ENCODE peak calls at places on chromosome 15, in seven cellular contexts. W is mesenchymal stem cell, T is mesendoderm, K is neuronal stem cell, I is H9, X is IMR-90, J is H1. C is an unnamed sample.

GRCh38 chr15:69893863-69894262 is 203.9 kb downstream of the TLE3 start:
- DNase-seq in W (peak), T (peak), K (no peak), I (no peak), X (peak), J (peak), C (peak)

GRCh38 chr15:62976301-62976842 is 66.2 kb upstream of the TPM1 start:
- DNase-seq in W (peak), T (peak), K (no peak), I (no peak), X (peak), J (no peak), C (peak)

GRCh38 chr15:33068531-33068990 is 126.0 kb downstream of the FMN1 start:
- DNase-seq in W (peak), T (peak), K (no peak), I (peak), X (no peak), J (no peak), C (peak)

GRCh38 chr15:62647195-62647865 is 395.2 kb upstream of the TPM1 start:
- DNase-seq in W (peak), T (peak), K (no peak), I (no peak), X (peak), J (no peak), C (no peak)

GRCh38 chr15:51132384-51133139 is 37.9 kb upstream of the TNFAIP8L3 start:
- DNase-seq in W (peak), T (peak), K (peak), I (peak), X (peak), J (peak), C (peak)

GRCh38 chr15:69031013-69032001 is 16.8 kb downstream of the NOX5 start:
- DNase-seq in W (peak), T (peak), K (peak), I (peak), X (no peak), J (peak), C (peak)

GRCh38 chr15:71431345-71432336 is 316.4 kb downstream of the THSD4 start:
- DNase-seq in W (no peak), T (no peak), K (no peak), I (no peak), X (no peak), J (no peak), C (no peak)

GRCh38 chr15:52576692-52577091 is 7.9 kb upstream of the ARPP19 start:
- DNase-seq in W (no peak), T (no peak), K (no peak), I (no peak), X (no peak), J (no peak), C (no peak)

GRCh38 chr15:73482184-73482583 is 39.2 kb downstream of the REC114 start:
- DNase-seq in W (no peak), T (no peak), K (no peak), I (no peak), X (no peak), J (no peak), C (peak)

GRCh38 chr15:88004379-88004778 is 252.2 kb downstream of the NTRK3 start:
- DNase-seq in W (no peak), T (no peak), K (no peak), I (no peak), X (no peak), J (no peak), C (no peak)

GRCh38 chr15:70202756-70203155 is 105.0 kb upstream of the TLE3 start:
- DNase-seq in W (no peak), T (no peak), K (no peak), I (no peak), X (no peak), J (no peak), C (no peak)

GRCh38 chr15:92069308-92070244 is 216.1 kb downstream of the SLCO3A1 start:
- DNase-seq in W (peak), T (peak), K (no peak), I (no peak), X (peak), J (no peak), C (peak)

GRCh38 chr15:89784686-89784960 is 8.5 kb downstream of the MESP2 start:
- DNase-seq in W (no peak), T (no peak), K (no peak), I (no peak), X (no peak), J (no peak), C (no peak)

GRCh38 chr15:89383635-89384604 is 49.3 kb upstream of the POLG start:
- DNase-seq in W (peak), T (no peak), K (no peak), I (peak), X (peak), J (no peak), C (no peak)

GRCh38 chr15:67130673-67131601 is 65.5 kb downstream of the SMAD3 start:
- DNase-seq in W (peak), T (no peak), K (no peak), I (no peak), X (peak), J (no peak), C (peak)

GRCh38 chr15:26641144-26641543 is 131.7 kb downstream of the GABRB3 start:
- DNase-seq in W (no peak), T (no peak), K (no peak), I (no peak), X (no peak), J (no peak), C (no peak)

GRCh38 chr15:53072077-53072476 is 281.9 kb upstream of the ONECUT1 start:
- DNase-seq in W (peak), T (peak), K (peak), I (peak), X (peak), J (peak), C (peak)

GRCh38 chr15:61196156-61196555 is 32.9 kb downstream of the RORA start:
- DNase-seq in W (no peak), T (peak), K (no peak), I (no peak), X (no peak), J (no peak), C (no peak)
- H2BK5ac ChIP-seq in W (no peak), T (no peak), K (no peak), I (no peak), X (no peak), J (no peak), C (no peak)

DNA sequence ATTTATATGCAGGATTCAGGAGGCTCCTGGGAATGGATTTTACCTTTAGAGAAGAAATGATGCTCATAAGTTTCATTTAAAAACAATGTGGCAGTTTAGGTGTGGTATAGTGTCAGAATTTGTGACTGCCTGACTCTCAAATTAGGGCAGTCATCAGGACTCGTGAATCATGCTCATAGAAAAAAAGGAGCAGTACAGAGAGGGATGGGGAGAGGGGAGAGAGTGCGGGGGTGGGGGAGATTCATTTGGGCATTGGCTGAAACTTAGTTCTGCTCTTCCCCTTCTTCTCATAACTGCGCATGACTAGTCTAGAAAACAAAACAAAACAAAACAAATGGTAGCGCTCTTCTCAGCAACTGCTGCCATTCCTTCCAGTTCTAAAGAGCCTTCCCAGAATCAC is 44.3 kb downstream of the PRTG start:
- DNase-seq in W (no peak), T (no peak), K (no peak), I (no peak), X (no peak), J (no peak), C (no peak)
- H2BK5ac ChIP-seq in W (no peak), T (no peak), K (no peak), I (no peak), X (no peak), J (no peak), C (no peak)

DNA sequence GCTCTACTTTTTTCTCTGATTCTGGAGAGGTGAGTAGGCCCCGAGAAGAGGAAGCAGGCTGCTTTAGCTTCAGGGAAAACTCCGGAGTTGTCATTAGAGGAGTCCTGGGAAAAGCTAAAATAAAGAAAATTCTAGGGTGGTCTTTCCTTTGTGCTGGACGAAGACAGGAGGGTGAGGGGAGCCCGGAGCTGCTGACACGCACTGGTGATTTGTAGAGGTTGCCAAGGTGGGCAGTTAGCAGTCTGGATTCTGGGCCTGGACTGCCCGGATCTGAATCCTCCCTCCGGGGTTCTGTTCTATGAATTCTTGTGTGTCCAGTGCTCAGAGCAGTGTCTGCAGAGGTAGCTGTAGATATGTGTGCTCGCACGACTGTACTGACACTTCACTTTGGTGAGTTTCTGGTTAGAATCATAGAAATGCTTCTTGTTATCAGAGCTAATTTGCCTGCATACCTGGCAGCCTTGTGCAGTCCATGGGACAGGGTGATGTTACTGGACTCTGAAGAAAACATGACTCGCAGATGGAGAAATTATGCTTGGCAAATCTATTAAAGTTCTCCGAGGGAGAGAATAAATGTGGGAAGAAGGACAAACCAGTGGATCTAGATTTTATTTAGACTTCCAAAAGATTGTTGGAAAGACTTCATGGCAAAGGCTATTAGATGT is 12.0 kb downstream of the CGNL1 start:
- DNase-seq in W (no peak), T (no peak), K (no peak), I (no peak), X (no peak), J (no peak), C (no peak)
- H2BK5ac ChIP-seq in W (no peak), T (no peak), K (no peak), I (no peak), X (no peak), J (peak), C (peak)

DNA sequence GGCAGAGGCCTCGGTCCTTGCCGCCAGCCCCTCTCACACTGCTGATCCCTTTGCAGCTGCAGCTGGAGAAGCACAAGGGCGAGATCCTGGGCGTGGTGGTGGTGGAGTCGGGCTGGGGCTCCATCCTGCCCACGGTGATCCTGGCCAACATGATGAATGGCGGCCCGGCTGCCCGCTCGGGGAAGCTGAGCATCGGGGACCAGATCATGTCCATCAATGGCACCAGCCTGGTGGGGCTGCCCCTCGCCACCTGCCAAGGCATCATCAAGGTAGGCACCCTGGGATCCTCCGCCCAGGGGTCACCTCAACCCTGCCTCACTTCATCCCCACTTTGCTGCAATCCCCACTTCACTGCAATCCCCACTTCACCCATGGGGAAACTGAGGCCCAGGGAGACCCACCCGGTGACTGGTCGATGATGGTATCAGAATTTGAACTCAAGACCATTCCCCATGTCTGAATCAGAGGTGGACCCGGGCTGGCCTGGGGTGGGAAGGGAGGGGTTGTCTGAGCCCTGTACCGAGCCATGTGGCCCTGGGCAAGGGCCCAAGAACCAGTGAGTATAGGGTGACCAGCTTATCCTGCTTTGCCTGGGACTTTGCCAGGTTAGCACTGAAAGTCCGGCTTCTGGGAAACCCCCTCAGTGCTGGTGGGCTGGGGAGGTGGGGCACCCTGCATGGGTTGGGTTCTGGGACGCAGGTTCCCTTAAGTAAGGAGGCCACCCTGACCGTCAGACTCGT is 162.9 kb downstream of the NSMCE3 start:
- DNase-seq in W (no peak), T (no peak), K (no peak), I (no peak), X (no peak), J (no peak), C (no peak)
- H2BK5ac ChIP-seq in W (no peak), T (no peak), K (no peak), I (no peak), X (no peak), J (no peak), C (no peak)

GRCh38 chr15:39738998-39739397 is 43.6 kb downstream of the FSIP1 start:
- DNase-seq in W (no peak), T (no peak), K (no peak), I (no peak), X (no peak), J (no peak), C (no peak)
- H2BK5ac ChIP-seq in W (no peak), T (no peak), K (no peak), I (no peak), X (no peak), J (no peak), C (no peak)

GRCh38 chr15:47334805-47335204 is 382.5 kb upstream of the SEMA6D start:
- DNase-seq in W (no peak), T (no peak), K (no peak), I (no peak), X (no peak), J (no peak), C (no peak)

GRCh38 chr15:47338771-47339170 is 378.5 kb upstream of the SEMA6D start:
- DNase-seq in W (no peak), T (no peak), K (no peak), I (no peak), X (no peak), J (no peak), C (peak)

GRCh38 chr15:47337836-47338235 is 379.5 kb upstream of the SEMA6D start:
- DNase-seq in W (no peak), T (no peak), K (no peak), I (no peak), X (no peak), J (no peak), C (peak)

GRCh38 chr15:47339800-47340575 is 377.3 kb upstream of the SEMA6D start:
- DNase-seq in W (peak), T (no peak), K (no peak), I (no peak), X (peak), J (no peak), C (peak)

DNA sequence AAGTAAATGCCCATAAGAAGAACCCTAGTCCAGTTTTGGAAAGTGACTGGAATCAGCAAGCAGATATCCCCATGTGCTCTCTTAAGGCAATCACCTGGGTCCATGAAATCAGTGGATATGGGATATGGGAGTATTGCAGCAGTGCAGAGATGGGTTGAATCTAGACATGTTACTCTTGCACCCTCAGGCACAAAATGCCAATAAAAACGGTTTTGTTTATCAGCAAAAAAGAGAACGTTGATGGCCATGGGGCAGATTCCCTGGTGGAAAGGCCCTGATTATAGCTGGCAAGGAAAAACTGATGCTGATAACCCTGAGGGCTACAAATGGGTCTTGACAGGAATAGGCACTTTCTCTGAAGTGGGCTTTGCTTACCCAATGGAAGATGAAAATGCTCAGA is 380.2 kb upstream of the SEMA6D start:
- DNase-seq in W (no peak), T (no peak), K (no peak), I (no peak), X (no peak), J (no peak), C (peak)
- H2BK5ac ChIP-seq in W (no peak), T (no peak), K (no peak), I (no peak), X (no peak), J (no peak), C (no peak)